ENCODE peak calls at places on chromosomes 11 and 22, in five cellular contexts. L is MM.1S, I is PC-9, A is GM23338, F is Karpas-422. G is an unnamed sample. For H3K9me2, the result is how much of the 10 kb centered on the place peaks cover.

GRCh38 chr11:76797341-76798201 is 14.4 kb downstream of the TSKU start:
- DNase-seq in L (no peak), A (no peak), I (no peak), F (no peak), G (no peak)

GRCh38 chr22:35842954-35843353 is 125.3 kb downstream of the APOL5 start:
- DNase-seq in A (peak), F (peak), I (no peak), L (peak), G (peak)

GRCh38 chr11:29328961-29329441 is 687.8 kb downstream of the KCNA4 start:
- DNase-seq in L (peak), I (no peak), F (peak), A (peak), G (peak)

GRCh38 chr11:71251761-71252433 is 480 bp downstream of the SHANK2 start:
- DNase-seq in L (no peak), F (peak), I (no peak), A (peak), G (peak)

GRCh38 chr22:17077255-17077654 is 7.5 kb upstream of the IL17RA start:
- DNase-seq in A (no peak), I (no peak), F (no peak), L (no peak), G (no peak)

GRCh38 chr11:19352736-19353110 is 112.0 kb upstream of the E2F8 start:
- DNase-seq in F (no peak), L (no peak), A (no peak), I (no peak), G (no peak)

GRCh38 chr22:38036392-38037062 is 20.7 kb upstream of the PICK1 start:
- DNase-seq in I (no peak), L (no peak), A (no peak), F (no peak), G (no peak)

GRCh38 chr11:13210424-13210823 is 67.2 kb upstream of the BMAL1 start:
- DNase-seq in F (peak), I (peak), A (peak), L (peak), G (peak)

GRCh38 chr22:48708558-48709245 is 1119.0 kb downstream of the BRD1 start:
- DNase-seq in F (no peak), I (no peak), L (no peak), A (no peak), G (no peak)

GRCh38 chr22:24386814-24387550 is 40.4 kb upstream of the ADORA2A start:
- DNase-seq in F (no peak), L (no peak), I (no peak), A (no peak), G (no peak)

GRCh38 chr11:11415786-11416390 is 62.8 kb upstream of the CSNK2A3 start:
- DNase-seq in I (no peak), L (no peak), F (no peak), A (no peak), G (no peak)

GRCh38 chr11:19803506-19803998 is 90.9 kb downstream of the NAV2 start:
- DNase-seq in F (no peak), A (peak), I (peak), L (no peak), G (peak)

DNA sequence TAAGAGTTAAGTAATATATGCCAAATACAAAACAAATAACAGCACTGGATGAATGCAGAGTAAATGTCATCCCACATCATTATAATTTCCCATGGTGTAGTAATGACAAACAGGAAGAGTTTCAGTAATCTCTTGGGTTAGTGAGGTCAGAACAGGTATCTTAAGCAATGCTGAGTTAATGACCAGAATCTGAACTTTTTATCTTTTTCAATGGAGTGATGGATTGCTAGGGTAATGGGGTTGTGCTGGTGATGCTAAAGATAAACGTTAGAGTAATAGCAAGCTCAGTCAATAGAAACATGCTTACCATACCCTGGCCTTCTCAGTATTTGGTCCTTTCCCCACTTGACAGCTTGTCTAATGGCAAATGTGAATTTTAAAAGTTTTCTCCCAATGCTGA is 11.5 kb upstream of the BDNF start:
- DNase-seq in L (no peak), A (no peak), F (no peak), I (no peak), G (no peak)
- H3K9me2 ChIP-seq in L (under half), A (under half), F (under half), I (under half), G (under half)

GRCh38 chr11:117668291-117668690 is 128.7 kb downstream of the DSCAML1 start:
- DNase-seq in F (no peak), L (no peak), A (no peak), I (no peak), G (no peak)
- H3K9me2 ChIP-seq in F (under half), L (under half), A (under half), I (under half), G (under half)

GRCh38 chr11:64878494-64879225 is at the start of gene EHD1:
- DNase-seq in L (peak), F (peak), I (peak), A (peak), G (peak)

GRCh38 chr11:64881476-64881875 is 3.1 kb upstream of the EHD1 start:
- DNase-seq in I (no peak), F (no peak), L (no peak), A (no peak), G (no peak)

GRCh38 chr11:64879226-64879900 is 942 bp upstream of the EHD1 start:
- DNase-seq in F (no peak), A (no peak), L (no peak), I (no peak), G (no peak)

GRCh38 chr11:64882243-64882642 is 3.8 kb upstream of the EHD1 start:
- DNase-seq in A (no peak), I (no peak), F (no peak), L (no peak), G (no peak)

DNA sequence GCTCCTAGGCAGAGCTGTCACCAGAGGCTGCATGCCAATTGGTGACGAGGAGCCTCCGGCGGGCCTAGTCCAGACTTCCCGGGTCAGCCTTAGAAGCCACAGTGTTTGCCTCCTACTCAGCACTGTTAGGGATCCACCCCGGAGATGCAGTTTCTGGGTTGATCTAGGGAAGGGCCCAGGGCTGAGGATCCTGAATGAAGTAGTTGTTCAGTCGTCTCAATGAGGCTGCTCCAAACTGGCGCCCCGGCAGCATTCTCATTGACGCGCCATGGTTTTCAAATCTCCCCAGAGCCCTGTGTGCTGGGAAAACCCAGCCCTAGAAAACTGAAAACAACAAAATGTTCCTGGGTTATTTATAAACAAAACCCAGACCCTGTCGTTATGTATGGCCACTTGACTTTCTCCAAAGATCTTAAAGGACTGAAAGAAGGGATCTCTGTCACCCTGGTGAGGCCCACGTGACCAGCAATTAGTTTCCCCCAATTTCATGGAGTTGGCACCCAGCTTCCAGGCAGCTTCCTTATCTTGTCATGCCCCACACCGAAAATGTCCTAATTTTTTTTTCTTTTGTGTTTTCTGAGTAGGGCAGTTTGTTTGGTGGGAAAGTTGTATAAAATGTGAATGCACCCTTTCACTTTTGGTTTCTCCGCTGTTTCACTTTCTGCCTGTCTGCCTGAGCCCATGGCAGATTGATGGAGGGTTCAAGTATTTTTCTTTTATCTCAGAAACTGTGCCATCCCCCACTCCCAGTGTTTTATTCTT is 2.0 kb upstream of the EHD1 start:
- DNase-seq in A (no peak), I (no peak), L (peak), F (no peak), G (no peak)
- H3K9me2 ChIP-seq in A (under half), I (under half), L (under half), F (under half), G (under half)

GRCh38 chr11:3123761-3124733 is 41.1 kb downstream of the OSBPL5 start:
- DNase-seq in I (peak), F (no peak), A (no peak), L (no peak), G (peak)

GRCh38 chr11:3123316-3123715 is 41.8 kb downstream of the OSBPL5 start:
- DNase-seq in F (peak), L (no peak), A (no peak), I (no peak), G (no peak)

GRCh38 chr11:3122775-3123201 is 42.3 kb downstream of the OSBPL5 start:
- DNase-seq in F (no peak), I (no peak), L (no peak), A (no peak), G (no peak)

GRCh38 chr11:3121416-3121815 is 43.7 kb downstream of the OSBPL5 start:
- DNase-seq in F (no peak), I (no peak), L (no peak), A (no peak), G (no peak)

DNA sequence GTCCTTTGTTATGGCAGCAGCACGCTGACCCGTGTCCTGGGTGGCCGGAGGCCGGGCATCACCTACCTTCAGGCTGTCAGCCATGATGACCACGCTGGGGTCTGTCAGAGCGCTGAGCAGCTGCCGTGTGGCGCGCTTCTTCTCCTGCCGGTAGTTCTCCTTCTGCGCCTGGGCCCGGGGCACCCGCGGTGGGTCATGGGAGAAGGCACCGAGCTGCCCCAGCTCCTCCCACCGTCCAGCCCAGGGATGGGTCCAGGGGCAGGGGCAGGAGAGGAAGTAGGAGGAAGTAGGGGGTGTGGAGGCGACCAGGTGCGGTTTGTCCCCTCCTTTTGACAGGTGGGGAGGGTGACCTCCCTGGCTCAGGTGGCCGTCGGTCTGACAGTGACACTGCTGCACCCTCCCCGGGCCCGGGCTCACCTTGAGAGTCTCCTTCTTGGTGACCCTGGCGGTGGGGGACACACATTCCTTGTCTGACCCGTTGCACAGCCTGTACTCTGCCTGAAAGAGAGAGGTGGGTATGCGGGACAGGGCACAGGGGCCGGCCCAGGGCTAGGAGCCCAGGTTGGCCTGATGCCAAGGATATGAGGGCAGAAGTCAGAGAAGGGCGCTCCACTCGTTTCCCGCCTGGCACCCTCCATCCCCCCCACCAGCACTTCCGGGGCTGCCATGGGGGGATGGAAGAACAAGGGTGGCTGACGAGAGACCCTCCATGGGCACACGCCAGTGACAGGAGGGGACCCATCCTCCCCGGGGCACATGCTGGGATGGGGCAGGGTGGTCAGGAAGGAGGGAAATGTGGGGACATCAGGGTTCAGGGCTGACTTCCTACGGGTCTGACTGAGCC is 43.0 kb downstream of the OSBPL5 start:
- DNase-seq in I (no peak), F (no peak), A (no peak), L (no peak), G (no peak)
- H3K9me2 ChIP-seq in I (under half), F (under half), A (under half), L (under half), G (under half)

G was measured in hepatocyte.